ENCODE peak calls at places on chromosomes 3 and 15, in nine cellular contexts. L is epithelial cell of esophagus, I is GM23338, Q is lower leg skin, D is fibroblast of mammary gland, N is neural progenitor cell, M is bronchial epithelial cell, A is heart left ventricle, J is cardiac fibroblast. X is an unnamed sample.

GRCh38 chr3:113825090-113825489 is 13.5 kb upstream of the GRAMD1C start:
- DNase-seq in L (peak), A (no peak), I (peak), M (peak), J (peak), N (no peak), D (peak), Q (no peak), X (no peak)

GRCh38 chr3:133742351-133743091 is 3.7 kb upstream of the TF start:
- DNase-seq in D (peak), I (no peak), Q (no peak), J (no peak), M (no peak), A (no peak), N (no peak), L (no peak), X (peak)

GRCh38 chr3:45132568-45133211 is 13.5 kb downstream of the CDCP1 start:
- DNase-seq in L (no peak), M (no peak), A (no peak), J (no peak), Q (no peak), D (no peak), N (no peak), I (no peak), X (no peak)

GRCh38 chr3:5187920-5188418 is 462 bp downstream of the EDEM1 start:
- DNase-seq in N (peak), M (no peak), I (peak), L (peak), A (peak), D (peak), J (peak), Q (peak), X (no peak)

GRCh38 chr3:149547413-149547812 is 72.9 kb downstream of the TM4SF4 start:
- DNase-seq in D (peak), N (no peak), I (no peak), L (no peak), J (peak), Q (peak), A (no peak), M (no peak), X (peak)

GRCh38 chr15:77904436-77904821 is 173.1 kb downstream of the TBC1D2B start:
- DNase-seq in L (no peak), M (no peak), Q (no peak), I (no peak), A (peak), N (no peak), J (no peak), D (no peak), X (no peak)

GRCh38 chr15:31364301-31365031 is 37.8 kb downstream of the KLF13 start:
- DNase-seq in A (no peak), M (peak), Q (peak), D (no peak), N (peak), I (no peak), J (no peak), L (peak), X (no peak)

GRCh38 chr3:193779933-193780332 is 186.9 kb downstream of the OPA1 start:
- DNase-seq in L (no peak), M (no peak), A (no peak), I (no peak), D (no peak), Q (no peak), J (no peak), N (no peak), X (no peak)

GRCh38 chr3:78154521-78155186 is 1114.8 kb downstream of the ROBO2 start:
- DNase-seq in N (no peak), M (no peak), A (no peak), L (no peak), I (no peak), J (peak), D (no peak), Q (no peak), X (no peak)

GRCh38 chr15:101431301-101431700 is 58.2 kb downstream of the PCSK6 start:
- DNase-seq in I (no peak), M (no peak), Q (peak), L (no peak), N (no peak), J (no peak), D (no peak), A (no peak), X (no peak)

GRCh38 chr15:26624128-26624527 is 148.7 kb downstream of the GABRB3 start:
- DNase-seq in J (no peak), M (no peak), N (no peak), L (no peak), A (no peak), I (no peak), D (no peak), Q (no peak), X (no peak)

GRCh38 chr3:107882881-107883280 is 207.9 kb downstream of the CD47 start:
- DNase-seq in Q (no peak), M (no peak), I (no peak), L (no peak), D (no peak), N (no peak), J (no peak), A (no peak), X (no peak)

GRCh38 chr15:34304613-34305012 is 33.0 kb downstream of the SLC12A6 start:
- DNase-seq in I (no peak), A (no peak), M (peak), D (peak), L (no peak), N (no peak), J (peak), Q (no peak), X (peak)

GRCh38 chr3:52078781-52079560 is 22.6 kb upstream of the DUSP7 start:
- DNase-seq in N (no peak), D (no peak), Q (no peak), I (no peak), M (no peak), J (no peak), A (peak), L (no peak), X (no peak)

GRCh38 chr3:52079958-52080357 is 23.6 kb upstream of the DUSP7 start:
- DNase-seq in I (no peak), M (no peak), A (peak), J (no peak), D (no peak), Q (no peak), L (no peak), N (no peak), X (no peak)

GRCh38 chr3:52082951-52083350 is 26.6 kb upstream of the DUSP7 start:
- DNase-seq in Q (no peak), A (peak), M (no peak), L (no peak), I (no peak), N (no peak), D (no peak), J (no peak), X (no peak)

GRCh38 chr3:52083556-52084087 is 27.3 kb upstream of the DUSP7 start:
- DNase-seq in A (peak), D (no peak), Q (no peak), M (no peak), L (no peak), I (no peak), J (no peak), N (no peak), X (no peak)

DNA sequence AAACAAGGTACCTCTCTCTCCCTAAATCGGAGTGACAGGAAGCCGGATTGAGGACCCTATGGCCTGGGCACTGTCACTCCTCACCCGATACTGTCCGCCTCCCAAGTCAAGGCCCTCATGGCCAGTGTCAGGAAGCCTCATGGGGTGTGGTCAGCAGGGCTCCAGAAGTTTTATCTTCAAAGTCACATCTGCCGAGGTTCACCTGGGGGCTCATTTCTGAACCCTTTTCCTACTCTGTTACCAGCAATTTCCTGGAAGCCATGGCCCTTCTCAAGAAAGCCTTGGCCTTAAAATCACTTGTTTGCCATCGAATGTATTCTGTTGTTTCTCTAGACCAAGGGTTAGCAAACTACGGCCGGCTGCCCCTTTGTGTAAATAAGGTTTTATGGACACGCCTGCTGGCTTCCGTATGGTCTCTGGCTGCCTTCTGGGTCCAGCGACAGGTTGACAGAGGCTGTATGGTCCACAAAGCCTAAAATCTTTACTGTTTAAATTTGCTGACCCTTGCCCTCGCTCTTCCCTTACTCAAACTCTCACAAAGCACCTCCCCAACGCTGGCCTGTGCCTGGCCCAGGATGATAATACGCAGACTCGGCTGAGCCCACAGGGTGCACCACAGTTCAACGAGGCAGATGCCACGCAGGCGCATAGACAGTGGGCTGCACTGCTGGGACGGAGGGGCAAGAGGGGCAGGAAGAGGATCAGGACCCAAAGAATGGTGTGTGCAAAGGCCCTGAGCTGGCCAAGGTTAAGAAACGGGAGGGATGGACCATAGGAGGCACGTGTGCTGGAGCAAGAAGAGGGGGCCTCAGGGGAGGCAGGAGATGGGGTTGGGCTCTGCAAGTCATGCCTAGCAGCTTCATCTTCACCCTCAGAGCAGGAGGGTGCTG is 24.7 kb upstream of the DUSP7 start:
- DNase-seq in Q (no peak), D (no peak), N (no peak), A (peak), L (no peak), M (no peak), J (no peak), I (no peak), X (no peak)
- H3K4me3 ChIP-seq in Q (no peak), D (no peak), N (no peak), A (no peak), L (no peak), M (no peak), J (no peak), I (no peak), X (no peak)

GRCh38 chr3:61562810-61563613 is 1.6 kb downstream of the PTPRG start:
- DNase-seq in J (peak), M (no peak), L (peak), I (peak), D (no peak), Q (no peak), A (peak), N (peak), X (no peak)

GRCh38 chr3:61561374-61562041 is at the start of gene PTPRG:
- DNase-seq in Q (peak), M (peak), L (peak), J (peak), N (peak), D (peak), A (peak), I (peak), X (peak)

GRCh38 chr3:61562042-61562809 is 855 bp downstream of the PTPRG start:
- DNase-seq in A (peak), L (no peak), D (no peak), M (no peak), N (peak), I (no peak), Q (no peak), J (peak), X (no peak)

GRCh38 chr3:61560452-61561373 is 658 bp upstream of the PTPRG start:
- DNase-seq in N (peak), A (peak), Q (peak), D (peak), M (peak), I (peak), J (peak), L (peak), X (peak)

DNA sequence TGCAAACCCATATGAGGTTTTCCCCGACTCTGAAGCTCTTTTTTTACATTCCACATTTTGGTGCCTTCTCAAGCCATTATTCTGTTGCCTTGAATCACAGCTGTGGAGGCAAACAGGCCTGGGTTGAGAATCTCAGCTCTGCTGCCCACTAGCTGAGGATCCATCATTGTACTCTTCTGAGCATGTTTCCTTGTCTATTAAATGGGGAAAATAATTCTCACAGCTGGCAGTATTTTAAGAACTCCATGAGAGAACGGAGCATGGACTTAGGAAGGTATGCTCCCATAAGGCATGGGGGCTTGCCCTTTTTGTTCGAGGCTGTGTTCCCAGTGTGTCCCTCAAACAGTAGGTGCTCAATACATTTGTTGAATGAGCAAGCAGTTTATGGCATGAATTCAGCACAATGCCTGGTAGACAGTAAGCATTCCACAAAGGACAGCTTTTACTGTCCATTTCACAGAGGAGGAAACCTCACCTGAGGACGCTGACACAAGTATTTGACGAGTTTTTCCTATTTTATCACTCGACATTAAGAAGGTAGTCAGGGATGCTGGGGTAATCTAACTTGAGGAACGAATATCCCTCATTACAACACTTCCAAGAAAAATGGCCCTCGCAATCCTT is 2.2 kb upstream of the PTPRG start:
- DNase-seq in J (no peak), I (no peak), A (no peak), M (no peak), D (peak), L (no peak), Q (no peak), N (no peak), X (no peak)
- TF ChIP-seq CTCF in J (peak), I (peak), A (no peak), M (no peak), D (peak), L (peak), Q (no peak), N (no peak), X (peak)

DNA sequence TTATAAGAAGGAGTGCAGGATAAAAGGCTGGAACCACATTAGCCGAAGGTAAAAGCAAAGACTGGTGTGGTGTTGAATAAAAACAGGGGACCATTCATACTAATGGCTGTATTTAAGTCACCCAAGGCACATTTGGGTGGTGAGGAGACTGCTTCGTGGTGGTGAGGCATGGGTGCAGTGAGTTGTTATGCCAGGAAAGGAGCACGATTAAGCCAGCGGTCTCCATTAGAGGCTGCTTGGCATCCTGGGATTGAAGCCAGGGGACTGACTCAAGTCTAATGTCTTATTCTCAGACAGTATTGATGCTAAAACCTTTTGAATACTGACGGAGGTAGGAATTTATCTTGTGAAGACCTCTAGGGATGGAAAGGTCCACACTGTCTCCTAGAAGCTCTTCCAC is 21.9 kb downstream of the FEM1B start:
- DNase-seq in J (peak), M (no peak), L (no peak), N (no peak), Q (no peak), A (no peak), D (peak), I (no peak), X (no peak)
- H3K4me3 ChIP-seq in J (no peak), M (no peak), L (no peak), N (no peak), Q (no peak), A (peak), D (no peak), I (no peak), X (no peak)

DNA sequence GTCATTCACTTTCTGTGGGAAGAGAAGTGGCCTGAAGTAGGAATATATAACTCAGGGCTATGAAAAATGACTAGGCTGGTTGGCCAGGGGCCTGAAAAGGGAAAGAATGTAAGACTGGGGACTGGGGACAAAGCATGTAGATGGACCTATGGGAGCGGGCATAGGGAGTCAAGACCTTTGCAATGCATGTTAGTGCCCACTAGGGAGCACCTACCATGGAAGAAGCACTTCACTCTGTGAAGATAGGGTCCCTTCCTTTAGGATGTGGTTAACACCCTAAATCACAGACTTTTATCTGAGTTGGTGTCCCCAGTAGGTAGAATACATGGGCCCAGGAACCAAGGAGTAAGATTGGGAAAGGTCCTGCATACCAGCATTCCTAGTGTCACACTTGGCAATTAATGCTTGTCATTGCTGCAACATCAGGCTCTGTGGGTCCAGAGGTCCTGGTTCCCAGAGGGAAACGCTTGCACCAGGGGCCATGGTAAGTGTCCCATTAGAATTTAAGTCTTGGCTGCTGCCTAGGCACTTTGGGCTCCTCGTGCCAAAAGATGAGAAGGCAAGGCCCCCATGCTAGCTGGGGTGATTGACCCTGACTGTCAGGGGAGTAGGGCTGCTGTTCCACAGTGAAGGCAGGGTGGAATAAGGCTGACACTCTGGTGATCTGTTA is 79.6 kb downstream of the CRYGS start:
- DNase-seq in Q (peak), N (no peak), M (no peak), I (peak), D (no peak), J (no peak), L (no peak), A (no peak), X (no peak)
- TF ChIP-seq CTCF in Q (no peak), N (peak), M (no peak), I (peak), D (no peak), J (no peak), L (no peak), A (no peak), X (no peak)

GRCh38 chr15:38589502-38589901 is 24.9 kb upstream of the RASGRP1 start:
- DNase-seq in I (no peak), A (no peak), M (peak), J (peak), Q (no peak), L (peak), D (peak), N (no peak), X (no peak)
- H3K4me3 ChIP-seq in I (no peak), A (no peak), M (no peak), J (no peak), Q (no peak), L (no peak), D (no peak), N (no peak), X (no peak)

DNA sequence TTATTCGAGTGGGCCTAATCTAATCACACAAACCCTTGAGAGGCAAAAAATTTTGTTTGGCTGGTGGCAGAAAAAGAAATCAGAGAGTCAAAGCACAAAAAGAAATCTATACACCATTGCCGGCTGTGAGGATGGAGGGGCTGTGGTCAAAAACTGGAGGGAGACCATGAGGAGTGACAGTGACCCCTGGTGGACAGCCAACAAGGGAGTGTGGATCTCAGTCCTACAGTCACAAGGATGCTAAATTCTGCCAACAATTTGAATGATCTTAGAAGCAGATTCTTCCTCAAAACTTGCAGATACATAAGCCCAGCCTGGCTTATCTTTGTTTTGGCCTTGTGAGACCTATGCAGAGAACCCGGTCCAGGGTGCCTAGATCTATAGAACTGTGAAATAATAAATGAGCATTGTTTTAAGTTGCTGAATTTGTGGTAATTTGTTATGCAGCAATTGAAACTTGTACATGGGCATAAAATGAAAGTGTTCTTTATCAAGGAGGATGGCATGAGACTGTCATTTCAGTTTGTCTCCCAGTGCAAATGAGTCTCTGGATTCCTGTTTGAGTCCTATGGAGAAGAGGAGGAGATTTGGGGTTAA is 103.0 kb upstream of the ARHGEF26 start:
- DNase-seq in M (peak), A (no peak), J (peak), Q (no peak), D (peak), I (peak), L (peak), N (peak), X (no peak)
- TF ChIP-seq CTCF in M (peak), A (no peak), J (peak), Q (no peak), D (peak), I (peak), L (peak), N (peak), X (peak)

GRCh38 chr3:127597020-127597771 is 1.0 kb upstream of the MCM2 start:
- DNase-seq in M (no peak), D (no peak), J (no peak), Q (no peak), L (no peak), A (no peak), N (no peak), I (no peak), X (no peak)
- H3K4me3 ChIP-seq in M (no peak), D (no peak), J (no peak), Q (no peak), L (no peak), A (peak), N (peak), I (peak), X (peak)

GRCh38 chr3:17686613-17687012 is 55.8 kb downstream of the TBC1D5 start:
- DNase-seq in M (peak), D (peak), A (no peak), L (peak), N (peak), Q (no peak), I (peak), J (peak), X (no peak)
- TF ChIP-seq CTCF in M (peak), D (peak), A (peak), L (peak), N (peak), Q (no peak), I (peak), J (peak), X (no peak)

GRCh38 chr3:42079701-42080323 is 11.3 kb upstream of the TRAK1 start:
- DNase-seq in J (no peak), D (no peak), N (no peak), L (peak), M (peak), Q (peak), I (no peak), A (no peak), X (no peak)
- H3K4me3 ChIP-seq in J (no peak), D (no peak), N (no peak), L (no peak), M (no peak), Q (no peak), I (no peak), A (no peak), X (no peak)

GRCh38 chr15:89502867-89503595 is 6.6 kb upstream of the RHCG start:
- DNase-seq in N (no peak), I (no peak), A (no peak), M (peak), J (no peak), D (no peak), Q (peak), L (peak), X (no peak)

GRCh38 chr15:89499156-89499555 is 2.8 kb upstream of the RHCG start:
- DNase-seq in D (no peak), N (no peak), J (no peak), A (no peak), Q (peak), L (no peak), I (no peak), M (no peak), X (no peak)

GRCh38 chr15:89498574-89498906 is 2.2 kb upstream of the RHCG start:
- DNase-seq in M (no peak), A (no peak), J (no peak), I (no peak), L (no peak), D (no peak), N (no peak), Q (peak), X (no peak)

GRCh38 chr15:89501646-89502045 is 5.3 kb upstream of the RHCG start:
- DNase-seq in I (no peak), L (no peak), A (no peak), N (no peak), Q (peak), M (no peak), J (no peak), D (no peak), X (no peak)

GRCh38 chr15:89500397-89501270 is 4.3 kb upstream of the RHCG start:
- DNase-seq in I (peak), D (no peak), Q (peak), N (no peak), L (peak), J (no peak), A (no peak), M (no peak), X (no peak)
- TF ChIP-seq CTCF in I (peak), D (peak), Q (no peak), N (peak), L (peak), J (peak), A (no peak), M (peak), X (peak)